ENCODE peak calls at places on chromosomes 5 and 9, in six cellular contexts. I, Z, B, L, U and T are unnamed samples. For H3K4me1 and H3K36me3, the result is how much of the 10 kb centered on the place peaks cover.

GRCh38 chr9:36728651-36729520 is 156.2 kb downstream of the MELK start:
- DNase-seq in I (peak), Z (peak), B (peak), L (peak), U (peak), T (peak)

GRCh38 chr5:73565969-73566547 is 515 bp downstream of the UTP15 start:
- DNase-seq in I (no peak), Z (peak), B (no peak), L (no peak), U (no peak), T (no peak)

GRCh38 chr5:169656125-169656990 is 19.3 kb downstream of the DOCK2 start:
- DNase-seq in I (no peak), Z (peak), B (peak), L (no peak), U (no peak), T (no peak)

GRCh38 chr5:174690256-174690655 is 34.1 kb upstream of the MSX2 start:
- DNase-seq in I (peak), Z (no peak), B (no peak), L (no peak), U (no peak), T (no peak)

GRCh38 chr9:79542735-79543504 is 28.8 kb upstream of the TLE4 start:
- DNase-seq in I (no peak), Z (no peak), B (no peak), L (no peak), U (no peak), T (no peak)

GRCh38 chr5:671459-672328 is 21.5 kb downstream of the TPPP start:
- DNase-seq in I (peak), Z (no peak), B (peak), L (peak), U (peak), T (peak)

GRCh38 chr9:132249690-132250089 is 87.8 kb downstream of the NTNG2 start:
- DNase-seq in I (no peak), Z (no peak), B (no peak), L (no peak), U (no peak), T (no peak)

GRCh38 chr5:88304356-88304755 is 35.7 kb upstream of the TMEM161B start:
- DNase-seq in I (no peak), Z (no peak), B (no peak), L (no peak), U (no peak), T (no peak)

GRCh38 chr5:180371949-180372348 is 18.8 kb upstream of the GFPT2 start:
- DNase-seq in I (no peak), Z (no peak), B (no peak), L (no peak), U (no peak), T (no peak)

GRCh38 chr9:14766299-14766698 is 43.8 kb upstream of the CER1 start:
- DNase-seq in I (no peak), Z (peak), B (no peak), L (no peak), U (no peak), T (no peak)

GRCh38 chr5:89534331-89534730 is 651.3 kb upstream of the MEF2C start:
- DNase-seq in I (no peak), Z (peak), B (no peak), L (no peak), U (no peak), T (no peak)

GRCh38 chr9:28848671-28849070 is 1275.4 kb upstream of the C9orf72 start:
- DNase-seq in I (no peak), Z (no peak), B (no peak), L (no peak), U (no peak), T (no peak)

GRCh38 chr9:137570566-137570965 is 8.2 kb downstream of the DPH7 start:
- DNase-seq in I (no peak), Z (no peak), B (no peak), L (no peak), U (no peak), T (no peak)

GRCh38 chr5:101590384-101590783 is 687.3 kb upstream of the ST8SIA4 start:
- DNase-seq in I (peak), Z (no peak), B (no peak), L (peak), U (no peak), T (no peak)

GRCh38 chr5:180790020-180790419 is 12.6 kb downstream of the MGAT1 start:
- DNase-seq in I (peak), Z (no peak), B (no peak), L (no peak), U (peak), T (no peak)

GRCh38 chr5:2737273-2738155 is 14.0 kb downstream of the IRX2 start:
- DNase-seq in I (no peak), Z (no peak), B (no peak), L (no peak), U (peak), T (no peak)

GRCh38 chr9:6941527-6941926 is 183.8 kb downstream of the KDM4C start:
- DNase-seq in I (no peak), Z (no peak), B (no peak), L (no peak), U (no peak), T (no peak)

GRCh38 chr5:135085133-135085935 is 51.3 kb upstream of the PITX1 start:
- DNase-seq in I (peak), Z (peak), B (no peak), L (no peak), U (no peak), T (no peak)

GRCh38 chr5:80961376-80962281 is 1.5 kb downstream of the RASGRF2 start:
- DNase-seq in I (no peak), Z (peak), B (no peak), L (no peak), U (no peak), T (peak)

GRCh38 chr5:139821806-139822552 is 26.4 kb downstream of the PSD2 start:
- DNase-seq in I (no peak), Z (no peak), B (no peak), L (no peak), U (no peak), T (no peak)

GRCh38 chr5:78899922-78900362 is 85.2 kb downstream of the ARSB start:
- DNase-seq in I (peak), Z (peak), B (no peak), L (peak), U (peak), T (peak)

GRCh38 chr5:169788168-169788567 is 151.1 kb downstream of the DOCK2 start:
- DNase-seq in I (peak), Z (peak), B (no peak), L (no peak), U (no peak), T (no peak)

GRCh38 chr5:173707392-173707791 is 90.9 kb upstream of the BOD1 start:
- DNase-seq in I (peak), Z (peak), B (peak), L (no peak), U (no peak), T (no peak)

GRCh38 chr9:89591291-89592200 is 13.3 kb upstream of the GADD45G start:
- DNase-seq in I (no peak), Z (no peak), B (no peak), L (no peak), U (no peak), T (no peak)

GRCh38 chr5:88188458-88189132 is 80.0 kb downstream of the TMEM161B start:
- DNase-seq in I (no peak), Z (peak), B (no peak), L (no peak), U (no peak), T (no peak)

GRCh38 chr9:135046156-135047025 is 41.1 kb upstream of the OLFM1 start:
- DNase-seq in I (no peak), Z (no peak), B (no peak), L (no peak), U (no peak), T (peak)

GRCh38 chr5:81665795-81666194 is 85.1 kb downstream of the SSBP2 start:
- DNase-seq in I (no peak), Z (no peak), B (no peak), L (no peak), U (no peak), T (no peak)

GRCh38 chr9:87270241-87271234 is 227.1 kb upstream of the DAPK1 start:
- DNase-seq in I (no peak), Z (peak), B (peak), L (peak), U (no peak), T (peak)

GRCh38 chr5:179239256-179240135 is 105.8 kb downstream of the ADAMTS2 start:
- DNase-seq in I (no peak), Z (no peak), B (no peak), L (no peak), U (no peak), T (no peak)

DNA sequence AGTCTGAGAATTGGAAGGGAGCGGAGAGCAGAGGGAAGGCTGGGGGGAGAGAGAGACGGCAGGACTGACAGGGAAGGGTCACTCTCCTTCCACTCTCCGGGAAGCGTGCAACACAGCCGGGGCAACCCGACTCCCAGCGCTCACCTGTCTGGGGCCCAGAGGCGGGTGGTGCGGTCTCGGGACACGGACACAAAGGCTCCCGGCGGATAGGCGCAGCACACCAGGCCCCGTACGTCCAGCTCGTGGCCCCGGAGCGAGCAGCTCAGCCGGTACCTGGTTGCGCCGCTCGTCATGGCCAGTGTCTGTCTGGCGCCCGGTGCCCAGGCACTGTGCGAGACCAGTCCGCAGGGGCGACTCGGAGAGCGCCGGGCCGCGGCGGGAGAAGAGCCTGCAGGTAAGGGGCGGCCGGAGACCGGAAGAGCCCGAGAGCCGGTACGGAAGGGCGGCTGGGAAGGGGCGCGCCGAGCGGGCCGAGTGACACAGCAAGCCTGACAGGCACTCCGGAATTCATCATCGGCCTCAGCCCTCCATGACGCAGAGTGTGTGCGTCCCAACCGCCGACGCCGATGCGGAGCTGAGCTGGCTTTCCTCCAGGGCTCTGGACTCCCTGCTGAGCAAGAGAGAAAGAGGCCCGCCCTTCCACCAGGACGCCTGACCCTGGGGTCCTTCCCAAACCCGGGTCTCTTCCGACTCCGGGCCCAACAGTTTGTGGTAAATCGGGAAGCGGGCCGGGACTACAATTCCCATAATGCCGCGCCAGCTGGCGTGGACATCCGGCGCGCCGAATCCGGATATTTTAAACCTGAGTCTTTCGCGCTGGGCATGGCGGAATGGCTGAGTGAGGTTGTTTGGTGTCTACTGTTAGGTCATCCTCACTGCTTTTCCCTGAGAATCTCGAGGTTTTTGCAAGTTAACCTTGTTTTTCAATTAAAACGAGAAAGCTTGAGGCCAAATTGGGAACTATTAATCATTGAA is at the start of gene PLAA:
- DNase-seq in I (peak), Z (peak), B (peak), L (peak), U (peak), T (peak)
- TF ChIP-seq CTCF in I (no peak), Z (no peak), B (peak), L (peak), U (no peak), T (no peak)

GRCh38 chr9:33374634-33375237 is 27.6 kb downstream of the AQP7 start:
- DNase-seq in I (peak), Z (peak), B (peak), L (peak), U (peak), T (peak)
- H3K4me1 ChIP-seq in I (under half), Z (under half), B (under half), L (under half), U (under half), T (under half)

DNA sequence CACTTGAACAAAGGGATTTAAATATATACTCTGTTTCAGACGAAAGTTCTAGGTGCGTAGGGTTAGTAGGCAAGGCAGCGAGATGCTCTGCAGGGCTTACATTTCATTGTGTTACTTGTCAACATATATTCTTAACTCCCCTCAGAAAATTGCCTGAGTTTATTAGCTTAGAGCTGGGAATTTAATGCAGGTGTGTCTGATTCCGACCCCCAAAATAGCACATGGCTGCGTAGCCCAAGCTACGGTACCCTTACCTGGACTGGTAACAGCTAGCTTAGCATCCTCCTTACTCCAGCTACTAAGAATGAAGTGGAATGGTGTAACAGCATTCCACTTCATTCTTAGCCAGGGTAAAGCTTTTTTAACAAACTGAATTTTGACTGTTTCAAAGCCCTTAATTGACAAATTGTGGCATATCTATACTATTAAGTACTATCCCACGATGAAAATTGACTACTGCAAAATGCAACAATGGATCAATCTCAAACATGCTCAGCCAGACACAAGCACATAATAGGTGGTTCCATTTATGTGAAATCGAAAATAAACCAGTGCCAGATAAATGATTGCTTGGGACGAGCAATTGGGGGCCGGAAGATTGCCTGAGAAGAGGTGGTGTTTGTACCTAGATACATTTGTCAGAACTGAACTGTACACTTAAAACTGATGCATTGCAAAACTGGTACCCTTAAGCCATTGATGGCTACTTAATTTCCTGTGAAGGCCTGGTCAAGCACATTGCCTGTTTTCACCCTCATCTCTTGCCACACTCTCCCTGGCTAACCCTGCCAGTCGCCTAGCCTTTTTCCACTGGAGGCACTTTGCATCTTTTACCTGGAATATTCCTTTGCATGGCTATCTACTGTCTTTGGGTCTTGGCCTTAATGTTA is 3.0 kb upstream of the FGF18 start:
- DNase-seq in I (no peak), Z (no peak), B (no peak), L (no peak), U (peak), T (no peak)
- H3K36me3 ChIP-seq in I (under half), Z (under half), B (under half), L (under half), U (under half), T (under half)

DNA sequence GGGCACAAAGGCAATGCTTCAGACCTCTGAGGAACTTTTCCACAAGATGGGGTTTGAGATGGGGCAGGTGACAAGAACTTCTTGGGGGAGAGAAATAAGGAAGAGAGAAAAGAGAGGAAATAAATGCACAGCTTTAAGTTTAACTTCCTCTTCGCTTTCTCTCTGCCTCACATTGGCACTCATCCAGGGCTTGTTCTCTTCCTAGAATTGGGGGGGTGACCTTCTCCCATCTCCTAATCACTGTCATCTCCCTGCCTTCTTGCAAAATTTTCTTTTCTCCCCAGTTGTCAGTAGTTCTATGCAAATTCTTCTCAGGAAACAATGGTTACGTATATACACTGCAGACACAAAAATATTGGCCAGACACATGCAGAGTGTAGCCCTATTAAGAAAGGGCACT is 19.0 kb upstream of the ADCY2 start:
- DNase-seq in I (no peak), Z (no peak), B (no peak), L (no peak), U (no peak), T (no peak)
- TF ChIP-seq CTCF in I (no peak), Z (no peak), B (no peak), L (no peak), U (no peak), T (no peak)